ENCODE peak calls at places on chromosome 17, in five cellular contexts. N, U, W, O and E are unnamed samples.

GRCh38 chr17:15264542-15264941 is 584 bp downstream of the PMP22 start:
- DNase-seq in W (no peak), U (no peak), N (no peak), O (no peak), E (no peak)

GRCh38 chr17:55162556-55162946 is 102.2 kb upstream of the HLF start:
- DNase-seq in W (no peak), U (no peak), N (no peak), O (no peak), E (no peak)

GRCh38 chr17:72666519-72666874 is 426.0 kb downstream of the SLC39A11 start:
- DNase-seq in W (no peak), U (peak), N (no peak), O (no peak), E (no peak)

GRCh38 chr17:17363638-17364337 is 60.6 kb downstream of the NT5M start:
- DNase-seq in N (peak), W (no peak), U (no peak), O (no peak), E (peak)

GRCh38 chr17:17376362-17376761 is 73.2 kb downstream of the NT5M start:
- DNase-seq in N (peak), O (no peak), W (no peak), U (peak), E (no peak)

GRCh38 chr17:73423806-73424205 is 112.0 kb upstream of the CDC42EP4 start:
- DNase-seq in N (no peak), U (no peak), O (no peak), W (no peak), E (no peak)

GRCh38 chr17:60049936-60050335 is 28.8 kb downstream of the HEATR6 start:
- DNase-seq in N (no peak), U (peak), W (peak), O (no peak), E (no peak)

GRCh38 chr17:17484451-17484899 is 7.7 kb downstream of the MED9 start:
- DNase-seq in U (peak), N (no peak), W (no peak), O (no peak), E (no peak)

GRCh38 chr17:81608082-81608481 is 28.8 kb downstream of the NPLOC4 start:
- DNase-seq in W (no peak), U (peak), O (no peak), N (no peak), E (no peak)

GRCh38 chr17:50181601-50182345 is 16.0 kb downstream of the SGCA start:
- DNase-seq in O (no peak), W (no peak), N (no peak), U (peak), E (no peak)

GRCh38 chr17:73956595-73957465 is 246.6 kb upstream of the RPL38 start:
- DNase-seq in U (peak), W (peak), O (peak), N (peak), E (peak)

GRCh38 chr17:29840884-29841283 is 89.1 kb downstream of the SSH2 start:
- DNase-seq in O (no peak), W (no peak), U (peak), N (no peak), E (no peak)

GRCh38 chr17:61764846-61765245 is 98.5 kb downstream of the BRIP1 start:
- DNase-seq in W (no peak), O (no peak), U (no peak), N (no peak), E (no peak)

GRCh38 chr17:61758430-61758829 is 104.9 kb downstream of the BRIP1 start:
- DNase-seq in N (no peak), O (no peak), U (no peak), W (no peak), E (no peak)

GRCh38 chr17:61757168-61757567 is 106.2 kb downstream of the BRIP1 start:
- DNase-seq in N (no peak), O (no peak), U (no peak), W (no peak), E (peak)

GRCh38 chr17:61759362-61759761 is 104.0 kb downstream of the BRIP1 start:
- DNase-seq in O (no peak), U (no peak), N (no peak), W (no peak), E (no peak)

DNA sequence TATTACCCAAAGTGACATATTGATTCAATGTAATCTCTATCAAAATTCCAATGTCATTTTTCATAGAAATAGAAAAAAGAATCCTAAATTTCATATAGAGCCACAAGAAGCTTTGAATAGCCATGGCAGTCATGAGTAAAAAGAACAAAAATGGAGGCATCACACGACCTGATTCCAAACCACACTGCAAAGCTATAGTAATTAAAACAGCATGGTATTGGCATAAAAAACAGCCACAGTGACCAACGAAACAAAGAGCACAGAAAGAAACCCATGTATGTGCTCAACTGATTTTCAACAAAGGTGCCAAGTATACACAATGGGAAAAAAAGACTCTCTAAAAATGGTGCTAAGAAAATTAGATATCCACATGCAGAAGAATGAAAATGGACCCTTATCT is 101.5 kb downstream of the BRIP1 start:
- DNase-seq in O (no peak), U (no peak), N (no peak), W (no peak), E (no peak)
- H3K4me3 ChIP-seq in O (no peak), U (no peak), N (no peak), W (no peak), E (no peak)

GRCh38 chr17:33266116-33266515 is 27.0 kb downstream of the ASIC2 start:
- DNase-seq in U (peak), O (no peak), W (no peak), N (no peak), E (no peak)
- H3K4me3 ChIP-seq in U (no peak), O (no peak), W (no peak), N (no peak), E (no peak)

DNA sequence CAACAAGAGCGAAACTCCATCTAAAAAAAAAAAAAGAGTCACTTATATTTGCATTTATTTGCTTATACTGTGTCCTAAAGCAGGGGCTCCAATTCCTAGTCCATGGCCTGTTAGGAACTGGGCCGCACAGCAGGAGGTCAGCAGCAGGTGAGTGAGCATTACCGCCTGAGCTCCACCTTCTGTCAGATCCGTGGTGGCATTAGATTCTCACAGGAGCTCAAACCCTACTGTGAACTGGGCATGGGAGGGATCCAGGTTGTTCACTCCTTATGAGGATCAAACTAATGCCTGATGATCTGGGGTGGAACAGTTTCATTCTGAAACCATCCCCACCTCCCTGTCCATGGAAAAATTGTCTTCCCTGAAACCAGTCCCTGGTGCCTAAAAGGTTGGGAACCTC is 24.9 kb downstream of the ITGB3 start:
- DNase-seq in O (no peak), N (no peak), U (no peak), W (no peak), E (no peak)
- H3K4me3 ChIP-seq in O (no peak), N (no peak), U (peak), W (no peak), E (no peak)

DNA sequence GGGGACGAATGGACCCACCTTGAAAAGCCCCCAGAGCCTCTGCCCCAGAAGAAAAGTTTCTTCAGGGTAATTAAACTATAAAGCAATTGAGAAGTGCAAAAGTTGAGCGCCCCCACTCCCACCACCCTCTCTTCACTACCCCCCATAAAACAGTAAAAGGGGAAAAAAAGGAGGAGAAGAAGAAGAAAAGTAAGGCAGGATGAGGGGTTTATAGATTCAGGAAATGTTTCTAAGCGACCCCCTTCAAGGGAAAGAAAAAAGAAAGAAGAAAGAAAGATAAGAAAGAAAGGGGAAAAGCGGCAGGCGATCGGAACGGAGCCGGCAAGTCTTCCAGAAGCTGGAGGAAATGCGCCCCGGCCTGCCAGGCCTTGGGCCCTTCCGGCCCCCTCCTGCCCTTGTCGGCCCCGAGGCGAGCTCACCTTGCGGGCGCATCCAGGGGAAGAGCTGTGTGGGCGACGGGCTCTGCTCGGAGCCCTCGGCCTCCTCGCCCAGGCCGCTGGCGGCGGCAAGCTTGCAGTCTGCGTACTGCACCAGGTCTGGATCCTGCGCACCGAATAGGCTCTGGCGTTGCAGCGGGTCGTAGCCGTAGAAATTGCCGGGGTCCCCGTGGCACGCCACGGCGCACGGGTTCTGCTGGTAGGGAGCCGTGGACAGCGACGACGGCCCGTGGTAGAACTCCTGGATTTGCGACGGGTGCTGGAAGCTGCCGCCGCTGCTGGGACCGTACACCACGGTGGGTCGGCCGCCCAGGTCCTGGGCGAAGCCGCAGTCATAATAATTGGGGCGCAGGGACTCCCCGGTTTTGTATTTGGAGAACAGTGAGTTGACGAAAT is 1.0 kb downstream of the HOXB8 start:
- DNase-seq in W (peak), O (peak), N (no peak), U (peak), E (peak)
- H3K4me3 ChIP-seq in W (no peak), O (peak), N (peak), U (no peak), E (no peak)

DNA sequence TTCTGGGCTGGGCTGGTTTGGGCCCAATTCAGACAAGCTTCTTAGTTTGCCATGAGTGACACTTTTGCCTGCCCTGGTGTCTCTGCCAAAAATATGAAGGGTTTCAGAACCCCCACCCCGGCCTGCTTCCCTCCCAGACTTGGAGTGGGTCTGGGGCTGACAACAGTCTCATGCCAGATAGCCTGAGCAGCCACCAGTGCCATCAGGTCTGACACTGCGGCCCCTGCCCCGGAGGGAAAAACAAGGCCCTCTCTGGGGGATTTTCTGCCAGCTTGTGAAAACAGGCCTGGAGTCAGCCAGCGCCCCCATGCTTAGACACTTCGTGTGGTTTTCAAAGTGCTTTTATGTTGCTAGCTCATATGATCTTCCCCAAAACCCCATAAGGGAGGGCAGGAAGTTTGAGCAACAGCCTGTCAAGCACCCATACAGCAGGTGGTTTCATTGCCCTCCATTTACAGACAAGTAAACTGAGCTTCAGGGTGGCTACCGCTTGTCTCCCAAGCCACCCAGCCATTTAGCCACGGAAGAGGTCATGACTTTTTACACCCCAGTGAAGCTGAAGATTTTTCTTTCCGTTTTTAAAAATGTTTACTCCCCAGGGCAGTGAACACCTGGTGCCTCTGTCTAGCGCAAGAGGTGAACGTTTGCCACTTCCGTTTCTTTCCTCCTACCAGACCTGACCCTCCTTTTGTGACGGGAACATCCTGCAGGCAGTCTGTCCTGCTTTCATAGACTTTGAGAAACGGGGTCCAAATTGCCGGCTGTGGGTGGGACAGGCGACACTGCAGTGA is 300.6 kb downstream of the SEC14L1 start:
- DNase-seq in U (no peak), N (no peak), O (peak), W (no peak), E (peak)
- H3K4me3 ChIP-seq in U (no peak), N (no peak), O (peak), W (no peak), E (peak)